ENCODE peak calls at places on chromosome 7, in seven cellular contexts. B is activated T-helper 1 cell treated with anti-CD3 and anti-CD28 coated beads, Interleukin-12 subunit alpha, Interleukin-12 subunit beta, Interleukin-2, Interleukin-4 antibody, amounts not matched to agents 30 ng/mL and 10 ng/mL and 1 ng/mL, durations not matched to agents 14 hours and 24 hours and 36 hours; Z is heart right ventricle; O is neuronal stem cell; P is caudate nucleus; H is frontal cortex; E is NAMALWA. U is an unnamed sample.

GRCh38 chr7:68559518-68559917 is 1038.8 kb upstream of the AUTS2 start:
- DNase-seq in P (no peak), O (no peak), B (no peak), E (no peak), Z (no peak), H (no peak), U (no peak)

GRCh38 chr7:1193593-1194424 is 33.8 kb upstream of the ZFAND2A start:
- DNase-seq in B (no peak), P (peak), H (peak), E (no peak), Z (peak), O (no peak), U (no peak)

GRCh38 chr7:126657599-126658358 is 595.0 kb downstream of the GRM8 start:
- DNase-seq in E (peak), B (no peak), Z (no peak), H (no peak), P (no peak), O (no peak), U (no peak)

GRCh38 chr7:37920619-37921339 is at the start of gene EPDR1:
- DNase-seq in H (peak), P (peak), B (no peak), Z (peak), O (peak), E (peak), U (peak)

GRCh38 chr7:2350055-2350454 is 4.6 kb upstream of the EIF3B start:
- DNase-seq in E (no peak), H (no peak), Z (no peak), O (no peak), B (no peak), P (no peak), U (no peak)

GRCh38 chr7:137820677-137821420 is 25.9 kb downstream of the DGKI start:
- DNase-seq in O (peak), P (peak), B (no peak), H (no peak), Z (peak), E (no peak), U (peak)

GRCh38 chr7:125059861-125060456 is 130.3 kb upstream of the POT1 start:
- DNase-seq in E (peak), H (no peak), Z (no peak), O (no peak), B (no peak), P (no peak), U (no peak)

GRCh38 chr7:70527489-70527888 is 604.5 kb upstream of the GALNT17 start:
- DNase-seq in Z (no peak), B (no peak), E (no peak), H (no peak), P (no peak), O (no peak), U (no peak)